ENCODE peak calls at places on chromosomes 7 and 10, in six cellular contexts. P, S, K, T, D and R are unnamed samples.

GRCh38 chr10:112082134-112082533 is 101.4 kb downstream of the GPAM start:
- DNase-seq in S (no peak), D (no peak), P (no peak), K (no peak), T (no peak), R (no peak)

GRCh38 chr7:150974468-150975391 is 3.4 kb downstream of the KCNH2 start:
- DNase-seq in P (peak; percentile 54), D (peak; percentile 68), S (peak; percentile 65), T (peak; percentile 83), K (peak; percentile 74), R (no peak)

GRCh38 chr7:142104550-142105527 is 6.7 kb upstream of the MGAM2 start:
- DNase-seq in K (no peak), P (no peak), T (no peak), S (no peak), D (no peak), R (no peak)

GRCh38 chr7:142001163-142001874 is 5.6 kb downstream of the MGAM start:
- DNase-seq in P (no peak), D (no peak), T (no peak), S (no peak), K (no peak), R (no peak)

GRCh38 chr10:3749597-3750351 is 35.2 kb downstream of the KLF6 start:
- DNase-seq in P (no peak), D (no peak), S (no peak), K (no peak), T (peak; percentile 14), R (no peak)

GRCh38 chr7:55304363-55304762 is 60.8 kb upstream of the LANCL2 start:
- DNase-seq in T (no peak), S (no peak), K (no peak), P (no peak), D (no peak), R (no peak)

GRCh38 chr10:122192142-122192541 is 79.0 kb upstream of the BTBD16 start:
- DNase-seq in D (no peak), K (no peak), S (no peak), P (peak; percentile 66), T (no peak), R (no peak)

GRCh38 chr10:71396714-71397339 is at the start of gene CDH23:
- DNase-seq in P (peak; percentile 78), K (no peak), T (peak; percentile 28), S (no peak), D (no peak), R (no peak)

GRCh38 chr7:150404785-150405583 is 25.9 kb downstream of the ZNF775 start:
- DNase-seq in D (peak; percentile 59), S (peak; percentile 50), K (peak; percentile 61), P (peak; percentile 93), T (peak; percentile 87), R (peak; percentile 61)

GRCh38 chr10:79985481-79986072 is 36.7 kb upstream of the SFTPD start:
- DNase-seq in S (no peak), K (no peak), T (no peak), D (no peak), P (no peak), R (no peak)